ENCODE peak calls at places on chromosome 9, in ten cellular contexts. One of them, this sample, is unnamed.

GRCh38 chr9:88880194-88880593 is 111.1 kb upstream of the S1PR3 start:
- DNase-seq in esophagus squamous epithelium: no peak
- DNase-seq in RWPE2: no peak
- DNase-seq in HCT116: no peak
- DNase-seq in body of pancreas: no peak
- DNase-seq in heart left ventricle: no peak
- DNase-seq in breast epithelium: no peak
- DNase-seq in Panc1: no peak
- DNase-seq in heart right ventricle: no peak
- DNase-seq in neural progenitor cell: no peak
- DNase-seq in this sample: no peak

GRCh38 chr9:121559183-121559582 is 59.5 kb upstream of the GGTA1 start:
- DNase-seq in esophagus squamous epithelium: no peak
- DNase-seq in RWPE2: no peak
- DNase-seq in HCT116: no peak
- DNase-seq in body of pancreas: no peak
- DNase-seq in heart left ventricle: no peak
- DNase-seq in breast epithelium: no peak
- DNase-seq in Panc1: no peak
- DNase-seq in heart right ventricle: no peak
- DNase-seq in neural progenitor cell: no peak
- DNase-seq in this sample: no peak

GRCh38 chr9:114482602-114483001 is 22.7 kb downstream of the WHRN start:
- DNase-seq in esophagus squamous epithelium: no peak
- DNase-seq in RWPE2: no peak
- DNase-seq in HCT116: no peak
- DNase-seq in body of pancreas: no peak
- DNase-seq in heart left ventricle: no peak
- DNase-seq in breast epithelium: no peak
- DNase-seq in Panc1: no peak
- DNase-seq in heart right ventricle: no peak
- DNase-seq in neural progenitor cell: no peak
- DNase-seq in this sample: no peak

GRCh38 chr9:136714876-136715239 is 2.5 kb downstream of the DIPK1B start:
- DNase-seq in esophagus squamous epithelium: no peak
- DNase-seq in RWPE2: no peak
- DNase-seq in HCT116: no peak
- DNase-seq in body of pancreas: no peak
- DNase-seq in heart left ventricle: no peak
- DNase-seq in breast epithelium: no peak
- DNase-seq in Panc1: no peak
- DNase-seq in heart right ventricle: no peak
- DNase-seq in neural progenitor cell: no peak
- DNase-seq in this sample: no peak

GRCh38 chr9:91954841-91955471 is 4.9 kb upstream of the ROR2 start:
- DNase-seq in esophagus squamous epithelium: no peak
- DNase-seq in RWPE2: no peak
- DNase-seq in HCT116: peak; percentile 54
- DNase-seq in body of pancreas: peak; percentile 48
- DNase-seq in heart left ventricle: no peak
- DNase-seq in breast epithelium: no peak
- DNase-seq in Panc1: no peak
- DNase-seq in heart right ventricle: no peak
- DNase-seq in neural progenitor cell: peak; percentile 83
- DNase-seq in this sample: peak; percentile 63

GRCh38 chr9:9874270-9874669 is 738.5 kb downstream of the PTPRD start:
- DNase-seq in esophagus squamous epithelium: no peak
- DNase-seq in RWPE2: no peak
- DNase-seq in HCT116: no peak
- DNase-seq in body of pancreas: no peak
- DNase-seq in heart left ventricle: no peak
- DNase-seq in breast epithelium: no peak
- DNase-seq in Panc1: no peak
- DNase-seq in heart right ventricle: no peak
- DNase-seq in neural progenitor cell: no peak
- DNase-seq in this sample: no peak

GRCh38 chr9:136643596-136644342 is 18.9 kb upstream of the EGFL7 start:
- DNase-seq in esophagus squamous epithelium: no peak
- DNase-seq in RWPE2: no peak
- DNase-seq in HCT116: no peak
- DNase-seq in body of pancreas: no peak
- DNase-seq in heart left ventricle: peak; percentile 56
- DNase-seq in breast epithelium: no peak
- DNase-seq in Panc1: no peak
- DNase-seq in heart right ventricle: peak; percentile 19
- DNase-seq in neural progenitor cell: peak; percentile 45
- DNase-seq in this sample: no peak

GRCh38 chr9:28938981-28939380 is 1365.7 kb upstream of the C9orf72 start:
- DNase-seq in esophagus squamous epithelium: no peak
- DNase-seq in RWPE2: no peak
- DNase-seq in HCT116: no peak
- DNase-seq in body of pancreas: no peak
- DNase-seq in heart left ventricle: no peak
- DNase-seq in breast epithelium: no peak
- DNase-seq in Panc1: no peak
- DNase-seq in heart right ventricle: no peak
- DNase-seq in neural progenitor cell: peak; percentile 2
- DNase-seq in this sample: no peak

GRCh38 chr9:35186524-35186923 is 24.7 kb downstream of the UNC13B start:
- DNase-seq in esophagus squamous epithelium: no peak
- DNase-seq in RWPE2: no peak
- DNase-seq in HCT116: no peak
- DNase-seq in body of pancreas: no peak
- DNase-seq in heart left ventricle: no peak
- DNase-seq in breast epithelium: no peak
- DNase-seq in Panc1: no peak
- DNase-seq in heart right ventricle: no peak
- DNase-seq in neural progenitor cell: no peak
- DNase-seq in this sample: no peak

GRCh38 chr9:87109851-87110250 is 162.5 kb upstream of the GAS1 start:
- DNase-seq in esophagus squamous epithelium: no peak
- DNase-seq in RWPE2: no peak
- DNase-seq in HCT116: no peak
- DNase-seq in body of pancreas: no peak
- DNase-seq in heart left ventricle: no peak
- DNase-seq in breast epithelium: no peak
- DNase-seq in Panc1: no peak
- DNase-seq in heart right ventricle: no peak
- DNase-seq in neural progenitor cell: no peak
- DNase-seq in this sample: no peak

GRCh38 chr9:122200960-122201635 is 27.7 kb downstream of the LHX6 start:
- DNase-seq in esophagus squamous epithelium: no peak
- DNase-seq in RWPE2: no peak
- DNase-seq in HCT116: no peak
- DNase-seq in body of pancreas: no peak
- DNase-seq in heart left ventricle: no peak
- DNase-seq in breast epithelium: no peak
- DNase-seq in Panc1: no peak
- DNase-seq in heart right ventricle: no peak
- DNase-seq in neural progenitor cell: no peak
- DNase-seq in this sample: no peak

GRCh38 chr9:116633444-116633843 is 53.7 kb upstream of the TRIM32 start:
- DNase-seq in esophagus squamous epithelium: no peak
- DNase-seq in RWPE2: no peak
- DNase-seq in HCT116: no peak
- DNase-seq in body of pancreas: no peak
- DNase-seq in heart left ventricle: no peak
- DNase-seq in breast epithelium: no peak
- DNase-seq in Panc1: no peak
- DNase-seq in heart right ventricle: no peak
- DNase-seq in neural progenitor cell: no peak
- DNase-seq in this sample: no peak

GRCh38 chr9:112894699-112895098 is 4.0 kb upstream of the SLC46A2 start:
- DNase-seq in esophagus squamous epithelium: no peak
- DNase-seq in RWPE2: no peak
- DNase-seq in HCT116: no peak
- DNase-seq in body of pancreas: no peak
- DNase-seq in heart left ventricle: no peak
- DNase-seq in breast epithelium: no peak
- DNase-seq in Panc1: no peak
- DNase-seq in heart right ventricle: no peak
- DNase-seq in neural progenitor cell: no peak
- DNase-seq in this sample: no peak

GRCh38 chr9:36204906-36205547 is 14.3 kb downstream of the CLTA start:
- DNase-seq in esophagus squamous epithelium: no peak
- DNase-seq in RWPE2: no peak
- DNase-seq in HCT116: no peak
- DNase-seq in body of pancreas: no peak
- DNase-seq in heart left ventricle: peak; percentile 42
- DNase-seq in breast epithelium: no peak
- DNase-seq in Panc1: no peak
- DNase-seq in heart right ventricle: no peak
- DNase-seq in neural progenitor cell: peak; percentile 35
- DNase-seq in this sample: peak; percentile 59

GRCh38 chr9:32376295-32376694 is 8.1 kb upstream of the ACO1 start:
- DNase-seq in esophagus squamous epithelium: no peak
- DNase-seq in RWPE2: no peak
- DNase-seq in HCT116: no peak
- DNase-seq in body of pancreas: no peak
- DNase-seq in heart left ventricle: no peak
- DNase-seq in breast epithelium: no peak
- DNase-seq in Panc1: no peak
- DNase-seq in heart right ventricle: no peak
- DNase-seq in neural progenitor cell: no peak
- DNase-seq in this sample: no peak

GRCh38 chr9:111965566-111966019 is 69.0 kb downstream of the UGCG start:
- DNase-seq in esophagus squamous epithelium: no peak
- DNase-seq in RWPE2: no peak
- DNase-seq in HCT116: peak; percentile 83
- DNase-seq in body of pancreas: no peak
- DNase-seq in heart left ventricle: no peak
- DNase-seq in breast epithelium: no peak
- DNase-seq in Panc1: peak; percentile 83
- DNase-seq in heart right ventricle: no peak
- DNase-seq in neural progenitor cell: no peak
- DNase-seq in this sample: peak; percentile 77

GRCh38 chr9:36025751-36026150 is 11.0 kb upstream of the RECK start:
- DNase-seq in esophagus squamous epithelium: no peak
- DNase-seq in RWPE2: no peak
- DNase-seq in HCT116: no peak
- DNase-seq in body of pancreas: no peak
- DNase-seq in heart left ventricle: no peak
- DNase-seq in breast epithelium: no peak
- DNase-seq in Panc1: no peak
- DNase-seq in heart right ventricle: no peak
- DNase-seq in neural progenitor cell: no peak
- DNase-seq in this sample: no peak

GRCh38 chr9:79686381-79687130 is 114.8 kb downstream of the TLE4 start:
- DNase-seq in esophagus squamous epithelium: no peak
- DNase-seq in RWPE2: no peak
- DNase-seq in HCT116: no peak
- DNase-seq in body of pancreas: no peak
- DNase-seq in heart left ventricle: no peak
- DNase-seq in breast epithelium: peak; percentile 92
- DNase-seq in Panc1: no peak
- DNase-seq in heart right ventricle: no peak
- DNase-seq in neural progenitor cell: no peak
- DNase-seq in this sample: no peak

DNA sequence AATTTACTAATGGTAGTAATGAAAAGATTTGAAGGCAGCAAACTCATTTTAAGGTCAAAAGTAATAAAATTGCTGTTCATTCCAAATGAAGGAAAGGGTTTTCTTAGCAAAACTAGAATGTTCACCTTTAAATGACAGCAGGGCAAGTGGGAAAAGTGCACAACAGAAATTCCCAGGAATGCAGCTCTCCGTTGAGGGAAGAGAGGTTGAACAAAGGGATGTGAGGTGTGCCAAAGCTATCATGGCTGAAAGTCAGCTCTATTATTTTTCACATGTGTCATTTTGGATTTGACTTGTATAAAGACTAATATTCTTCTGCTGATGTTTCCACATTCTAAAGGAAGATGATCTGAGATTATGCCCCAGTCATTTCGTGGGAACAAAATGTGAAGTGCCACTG is 51.6 kb downstream of the TEK start:
- DNase-seq in esophagus squamous epithelium: no peak
- DNase-seq in RWPE2: no peak
- DNase-seq in HCT116: no peak
- DNase-seq in body of pancreas: no peak
- DNase-seq in heart left ventricle: no peak
- DNase-seq in breast epithelium: no peak
- DNase-seq in Panc1: no peak
- DNase-seq in heart right ventricle: no peak
- DNase-seq in neural progenitor cell: no peak
- DNase-seq in this sample: no peak
- TF ChIP-seq CTCF in esophagus squamous epithelium: no peak
- TF ChIP-seq CTCF in RWPE2: no peak
- TF ChIP-seq CTCF in HCT116: no peak
- TF ChIP-seq CTCF in body of pancreas: no peak
- TF ChIP-seq CTCF in heart left ventricle: no peak
- TF ChIP-seq CTCF in breast epithelium: no peak
- TF ChIP-seq CTCF in Panc1: no peak
- TF ChIP-seq CTCF in heart right ventricle: no peak
- TF ChIP-seq CTCF in neural progenitor cell: no peak
- TF ChIP-seq CTCF in this sample: no peak

GRCh38 chr9:6426117-6426516 is 13.1 kb downstream of the UHRF2 start:
- DNase-seq in esophagus squamous epithelium: no peak
- DNase-seq in RWPE2: no peak
- DNase-seq in HCT116: no peak
- DNase-seq in body of pancreas: no peak
- DNase-seq in heart left ventricle: no peak
- DNase-seq in breast epithelium: no peak
- DNase-seq in Panc1: no peak
- DNase-seq in heart right ventricle: no peak
- DNase-seq in neural progenitor cell: no peak
- DNase-seq in this sample: no peak
- H3K4me1 ChIP-seq in esophagus squamous epithelium: peaks cover 5% of the 10 kb centered on the region
- H3K4me1 ChIP-seq in RWPE2: peaks cover 8% of the 10 kb centered on the region
- H3K4me1 ChIP-seq in HCT116: no peaks in the 10 kb centered on the region
- H3K4me1 ChIP-seq in body of pancreas: peaks cover 5% of the 10 kb centered on the region
- H3K4me1 ChIP-seq in heart left ventricle: peaks cover 15% of the 10 kb centered on the region
- H3K4me1 ChIP-seq in breast epithelium: no peaks in the 10 kb centered on the region
- H3K4me1 ChIP-seq in Panc1: no peaks in the 10 kb centered on the region
- H3K4me1 ChIP-seq in heart right ventricle: peaks cover 28% of the 10 kb centered on the region
- H3K4me1 ChIP-seq in neural progenitor cell: no peaks in the 10 kb centered on the region
- H3K4me1 ChIP-seq in this sample: no peaks in the 10 kb centered on the region

GRCh38 chr9:132250324-132251262 is 88.7 kb downstream of the NTNG2 start:
- DNase-seq in esophagus squamous epithelium: no peak
- DNase-seq in RWPE2: no peak
- DNase-seq in HCT116: no peak
- DNase-seq in body of pancreas: no peak
- DNase-seq in heart left ventricle: no peak
- DNase-seq in breast epithelium: no peak
- DNase-seq in Panc1: no peak
- DNase-seq in heart right ventricle: no peak
- DNase-seq in neural progenitor cell: no peak
- DNase-seq in this sample: no peak
- H3K27me3 ChIP-seq in esophagus squamous epithelium: no peaks in the 10 kb centered on the region
- H3K27me3 ChIP-seq in RWPE2: peaks cover 13% of the 10 kb centered on the region
- H3K27me3 ChIP-seq in HCT116: no peaks in the 10 kb centered on the region
- H3K27me3 ChIP-seq in body of pancreas: no peaks in the 10 kb centered on the region
- H3K27me3 ChIP-seq in heart left ventricle: no peaks in the 10 kb centered on the region
- H3K27me3 ChIP-seq in breast epithelium: peaks cover 19% of the 10 kb centered on the region
- H3K27me3 ChIP-seq in Panc1: no peaks in the 10 kb centered on the region
- H3K27me3 ChIP-seq in heart right ventricle: peaks cover 16% of the 10 kb centered on the region
- H3K27me3 ChIP-seq in neural progenitor cell: no peaks in the 10 kb centered on the region
- H3K27me3 ChIP-seq in this sample: no peaks in the 10 kb centered on the region

GRCh38 chr9:24090566-24090965 is 264.5 kb upstream of the ELAVL2 start:
- DNase-seq in esophagus squamous epithelium: no peak
- DNase-seq in RWPE2: no peak
- DNase-seq in HCT116: no peak
- DNase-seq in body of pancreas: no peak
- DNase-seq in heart left ventricle: no peak
- DNase-seq in breast epithelium: no peak
- DNase-seq in Panc1: no peak
- DNase-seq in heart right ventricle: no peak
- DNase-seq in neural progenitor cell: no peak
- DNase-seq in this sample: no peak
- TF ChIP-seq CTCF in esophagus squamous epithelium: no peak
- TF ChIP-seq CTCF in RWPE2: no peak
- TF ChIP-seq CTCF in HCT116: no peak
- TF ChIP-seq CTCF in body of pancreas: no peak
- TF ChIP-seq CTCF in heart left ventricle: no peak
- TF ChIP-seq CTCF in breast epithelium: no peak
- TF ChIP-seq CTCF in Panc1: no peak
- TF ChIP-seq CTCF in heart right ventricle: no peak
- TF ChIP-seq CTCF in neural progenitor cell: peak; percentile 30
- TF ChIP-seq CTCF in this sample: no peak